ENCODE peak calls at places on chromosomes 7 and 10, in four cellular contexts. One of them, this sample, is unnamed.

GRCh38 chr7:117489911-117490310 is 10.1 kb downstream of the CFTR start:
- DNase-seq in K562: no peak
- DNase-seq in A549: no peak
- DNase-seq in transverse colon: no peak
- DNase-seq in this sample: no peak

GRCh38 chr10:78656815-78657621 is 411.7 kb upstream of the ZMIZ1 start:
- DNase-seq in K562: no peak
- DNase-seq in A549: no peak
- DNase-seq in transverse colon: no peak
- DNase-seq in this sample: peak; percentile 84

GRCh38 chr7:3266240-3266639 is 34.8 kb upstream of the SDK1 start:
- DNase-seq in K562: no peak
- DNase-seq in A549: no peak
- DNase-seq in transverse colon: no peak
- DNase-seq in this sample: no peak

GRCh38 chr10:90997670-90998069 is 76.8 kb upstream of the ANKRD1 start:
- DNase-seq in K562: no peak
- DNase-seq in A549: no peak
- DNase-seq in transverse colon: no peak
- DNase-seq in this sample: peak; percentile 37

GRCh38 chr10:119427263-119427864 is 115.2 kb downstream of the RGS10 start:
- DNase-seq in K562: no peak
- DNase-seq in A549: no peak
- DNase-seq in transverse colon: no peak
- DNase-seq in this sample: no peak

GRCh38 chr7:465710-466400 is 53.8 kb downstream of the PDGFA start:
- DNase-seq in K562: no peak
- DNase-seq in A549: no peak
- DNase-seq in transverse colon: no peak
- DNase-seq in this sample: no peak

GRCh38 chr10:132149261-132149660 is 37.5 kb upstream of the DPYSL4 start:
- DNase-seq in K562: no peak
- DNase-seq in A549: no peak
- DNase-seq in transverse colon: no peak
- DNase-seq in this sample: peak; percentile 4

GRCh38 chr10:21531164-21531563 is 2.9 kb upstream of the MLLT10 start:
- DNase-seq in K562: no peak
- DNase-seq in A549: no peak
- DNase-seq in transverse colon: no peak
- DNase-seq in this sample: no peak

GRCh38 chr7:42886129-42886528 is 25.7 kb downstream of the C7orf25 start:
- DNase-seq in K562: no peak
- DNase-seq in A549: no peak
- DNase-seq in transverse colon: no peak
- DNase-seq in this sample: no peak

GRCh38 chr10:69965919-69966662 is 86.6 kb upstream of the MACROH2A2 start:
- DNase-seq in K562: no peak
- DNase-seq in A549: no peak
- DNase-seq in transverse colon: no peak
- DNase-seq in this sample: no peak

GRCh38 chr7:38940774-38941173 is 31.8 kb upstream of the VPS41 start:
- DNase-seq in K562: no peak
- DNase-seq in A549: no peak
- DNase-seq in transverse colon: no peak
- DNase-seq in this sample: no peak

GRCh38 chr7:74567318-74567668 is 90.2 kb upstream of the GTF2I start:
- DNase-seq in K562: no peak
- DNase-seq in A549: no peak
- DNase-seq in transverse colon: no peak
- DNase-seq in this sample: no peak

GRCh38 chr7:156518466-156518865 is 122.1 kb upstream of the RNF32 start:
- DNase-seq in K562: no peak
- DNase-seq in A549: no peak
- DNase-seq in transverse colon: no peak
- DNase-seq in this sample: no peak

GRCh38 chr10:110837418-110838120 is 34.2 kb upstream of the PDCD4 start:
- DNase-seq in K562: no peak
- DNase-seq in A549: no peak
- DNase-seq in transverse colon: peak; percentile 34
- DNase-seq in this sample: no peak

GRCh38 chr7:96949766-96950165 is 55.6 kb upstream of the DLX6 start:
- DNase-seq in K562: no peak
- DNase-seq in A549: no peak
- DNase-seq in transverse colon: no peak
- DNase-seq in this sample: no peak

GRCh38 chr7:145269418-145270161 is 433.7 kb upstream of the TPK1 start:
- DNase-seq in K562: no peak
- DNase-seq in A549: no peak
- DNase-seq in transverse colon: no peak
- DNase-seq in this sample: no peak

GRCh38 chr10:76885815-76886214 is 751.8 kb downstream of the KCNMA1 start:
- DNase-seq in K562: no peak
- DNase-seq in A549: no peak
- DNase-seq in transverse colon: no peak
- DNase-seq in this sample: no peak

GRCh38 chr10:3784510-3785250 is at the start of gene KLF6:
- DNase-seq in K562: peak; percentile 62
- DNase-seq in A549: no peak
- DNase-seq in transverse colon: peak; percentile 40
- DNase-seq in this sample: peak; percentile 35

GRCh38 chr7:157627646-157628045 is 290.8 kb downstream of the DNAJB6 start:
- DNase-seq in K562: no peak
- DNase-seq in A549: no peak
- DNase-seq in transverse colon: no peak
- DNase-seq in this sample: no peak

GRCh38 chr10:68334672-68335467 is 2.1 kb upstream of the PBLD start:
- DNase-seq in K562: no peak
- DNase-seq in A549: no peak
- DNase-seq in transverse colon: no peak
- DNase-seq in this sample: no peak

GRCh38 chr7:75567948-75568595 is 76.0 kb downstream of the SPDYE5 start:
- DNase-seq in K562: no peak
- DNase-seq in A549: no peak
- DNase-seq in transverse colon: no peak
- DNase-seq in this sample: no peak

GRCh38 chr10:2984682-2985081 is 82.7 kb upstream of the PFKP start:
- DNase-seq in K562: no peak
- DNase-seq in A549: no peak
- DNase-seq in transverse colon: no peak
- DNase-seq in this sample: no peak

GRCh38 chr10:98971464-98971863 is 264.2 kb downstream of the HPSE2 start:
- DNase-seq in K562: no peak
- DNase-seq in A549: no peak
- DNase-seq in transverse colon: no peak
- DNase-seq in this sample: no peak

GRCh38 chr10:67521546-67521945 is 174.4 kb downstream of the CTNNA3 start:
- DNase-seq in K562: no peak
- DNase-seq in A549: no peak
- DNase-seq in transverse colon: no peak
- DNase-seq in this sample: no peak

GRCh38 chr10:121990015-121990677 is 1.2 kb downstream of the TACC2 start:
- DNase-seq in K562: no peak
- DNase-seq in A549: no peak
- DNase-seq in transverse colon: peak; percentile 62
- DNase-seq in this sample: no peak

GRCh38 chr7:47648301-47648900 is 66.5 kb upstream of the TNS3 start:
- DNase-seq in K562: no peak
- DNase-seq in A549: no peak
- DNase-seq in transverse colon: no peak
- DNase-seq in this sample: no peak

GRCh38 chr7:42285383-42285824 is 48.4 kb upstream of the GLI3 start:
- DNase-seq in K562: no peak
- DNase-seq in A549: no peak
- DNase-seq in transverse colon: no peak
- DNase-seq in this sample: no peak

GRCh38 chr7:100694196-100694745 is at the start of gene GIGYF1:
- DNase-seq in K562: peak; percentile 99
- DNase-seq in A549: peak; percentile 84
- DNase-seq in transverse colon: peak; percentile 77
- DNase-seq in this sample: peak; percentile 84

GRCh38 chr10:77004917-77005564 is 632.6 kb downstream of the KCNMA1 start:
- DNase-seq in K562: peak; percentile 54
- DNase-seq in A549: peak; percentile 57
- DNase-seq in transverse colon: no peak
- DNase-seq in this sample: peak; percentile 26

GRCh38 chr7:33744293-33744692 is 161.0 kb upstream of the BMPER start:
- DNase-seq in K562: peak; percentile 56
- DNase-seq in A549: no peak
- DNase-seq in transverse colon: no peak
- DNase-seq in this sample: peak; percentile 21

GRCh38 chr7:132815696-132816334 is 239.5 kb upstream of the PLXNA4 start:
- DNase-seq in K562: no peak
- DNase-seq in A549: no peak
- DNase-seq in transverse colon: no peak
- DNase-seq in this sample: no peak

GRCh38 chr7:43248961-43249807 is 136.7 kb downstream of the HECW1 start:
- DNase-seq in K562: peak; percentile 27
- DNase-seq in A549: peak; percentile 86
- DNase-seq in transverse colon: peak; percentile 50
- DNase-seq in this sample: no peak

GRCh38 chr7:137851361-137851945 is 4.7 kb upstream of the DGKI start:
- DNase-seq in K562: no peak
- DNase-seq in A549: no peak
- DNase-seq in transverse colon: no peak
- DNase-seq in this sample: no peak

GRCh38 chr7:131525820-131526219 is 30.6 kb downstream of the PODXL start:
- DNase-seq in K562: no peak
- DNase-seq in A549: no peak
- DNase-seq in transverse colon: no peak
- DNase-seq in this sample: no peak
- H3K4me1 ChIP-seq in K562: no peaks in the 10 kb centered on the region
- H3K4me1 ChIP-seq in A549: peaks cover 25% of the 10 kb centered on the region
- H3K4me1 ChIP-seq in transverse colon: peaks cover 10% of the 10 kb centered on the region
- H3K4me1 ChIP-seq in this sample: no peaks in the 10 kb centered on the region

GRCh38 chr10:102631525-102632393 is 12.5 kb upstream of the TRIM8 start:
- DNase-seq in K562: no peak
- DNase-seq in A549: no peak
- DNase-seq in transverse colon: no peak
- DNase-seq in this sample: no peak

GRCh38 chr10:102634696-102635095 is 9.6 kb upstream of the TRIM8 start:
- DNase-seq in K562: no peak
- DNase-seq in A549: no peak
- DNase-seq in transverse colon: no peak
- DNase-seq in this sample: no peak

GRCh38 chr10:102633848-102634247 is 10.4 kb upstream of the TRIM8 start:
- DNase-seq in K562: no peak
- DNase-seq in A549: no peak
- DNase-seq in transverse colon: no peak
- DNase-seq in this sample: no peak

GRCh38 chr10:102632394-102633062 is 11.8 kb upstream of the TRIM8 start:
- DNase-seq in K562: no peak
- DNase-seq in A549: no peak
- DNase-seq in transverse colon: no peak
- DNase-seq in this sample: no peak

GRCh38 chr10:102633282-102633681 is 11.0 kb upstream of the TRIM8 start:
- DNase-seq in K562: no peak
- DNase-seq in A549: no peak
- DNase-seq in transverse colon: no peak
- DNase-seq in this sample: no peak
- H3K4me3 ChIP-seq in K562: no peak overlapping the region
- H3K4me3 ChIP-seq in A549: no peak overlapping the region
- H3K4me3 ChIP-seq in transverse colon: no peak overlapping the region
- H3K4me3 ChIP-seq in this sample: no peak overlapping the region

GRCh38 chr10:71972746-71973695 is 8.8 kb downstream of the CHST3 start:
- DNase-seq in K562: no peak
- DNase-seq in A549: no peak
- DNase-seq in transverse colon: no peak
- DNase-seq in this sample: no peak
- H3K4me1 ChIP-seq in K562: peaks cover 12% of the 10 kb centered on the region
- H3K4me1 ChIP-seq in A549: peaks cover 100% of the 10 kb centered on the region
- H3K4me1 ChIP-seq in transverse colon: peaks cover 22% of the 10 kb centered on the region
- H3K4me1 ChIP-seq in this sample: peaks cover 18% of the 10 kb centered on the region

GRCh38 chr7:1669954-1670893 is at the start of gene ELFN1:
- DNase-seq in K562: peak; percentile 64
- DNase-seq in A549: no peak
- DNase-seq in transverse colon: no peak
- DNase-seq in this sample: no peak
- H3K4me3 ChIP-seq in K562: no peak within 1 kb of the TSS
- H3K4me3 ChIP-seq in A549: peak within 1 kb of the TSS; percentile 55
- H3K4me3 ChIP-seq in transverse colon: peak within 1 kb of the TSS; percentile 17
- H3K4me3 ChIP-seq in this sample: no peak within 1 kb of the TSS

GRCh38 chr7:150974468-150975391 is 3.4 kb downstream of the KCNH2 start:
- DNase-seq in K562: peak; percentile 97
- DNase-seq in A549: peak; percentile 71
- DNase-seq in transverse colon: peak; percentile 83
- DNase-seq in this sample: peak; percentile 81
- H3K4me1 ChIP-seq in K562: peaks cover 86% of the 10 kb centered on the region
- H3K4me1 ChIP-seq in A549: peaks cover 34% of the 10 kb centered on the region
- H3K4me1 ChIP-seq in transverse colon: peaks cover 47% of the 10 kb centered on the region
- H3K4me1 ChIP-seq in this sample: peaks cover 48% of the 10 kb centered on the region

This sample was measured in BE2C.